ENCODE peak calls at places on chromosomes 7 and 10, in seven cellular contexts. One of them, this sample, is unnamed.

GRCh38 chr7:118158766-118159165 is 25.2 kb upstream of the LSM8 start:
- DNase-seq in GM12878: no peak
- DNase-seq in GM23338: peak
- DNase-seq in spleen: no peak
- DNase-seq in transverse colon: no peak
- DNase-seq in HL-60: no peak
- DNase-seq in Panc1: no peak
- DNase-seq in this sample: no peak

GRCh38 chr7:35286422-35286821 is 32.5 kb upstream of the TBX20 start:
- DNase-seq in transverse colon: no peak
- DNase-seq in spleen: no peak
- DNase-seq in GM23338: no peak
- DNase-seq in HL-60: no peak
- DNase-seq in GM12878: no peak
- DNase-seq in Panc1: no peak
- DNase-seq in this sample: no peak

GRCh38 chr7:2044311-2044882 is 188.3 kb downstream of the MAD1L1 start:
- DNase-seq in HL-60: no peak
- DNase-seq in Panc1: no peak
- DNase-seq in GM12878: no peak
- DNase-seq in spleen: peak
- DNase-seq in transverse colon: no peak
- DNase-seq in GM23338: no peak
- DNase-seq in this sample: no peak

GRCh38 chr10:86662186-86663045 is 5.9 kb upstream of the LDB3 start:
- DNase-seq in GM23338: no peak
- DNase-seq in Panc1: no peak
- DNase-seq in GM12878: no peak
- DNase-seq in HL-60: no peak
- DNase-seq in transverse colon: no peak
- DNase-seq in spleen: peak
- DNase-seq in this sample: no peak

GRCh38 chr10:52729259-52730104 is 43.1 kb downstream of the MBL2 start:
- DNase-seq in transverse colon: no peak
- DNase-seq in spleen: no peak
- DNase-seq in Panc1: peak
- DNase-seq in HL-60: no peak
- DNase-seq in GM12878: no peak
- DNase-seq in GM23338: peak
- DNase-seq in this sample: no peak

GRCh38 chr7:135100856-135101255 is 47.0 kb upstream of the TMEM140 start:
- DNase-seq in Panc1: no peak
- DNase-seq in transverse colon: no peak
- DNase-seq in GM12878: no peak
- DNase-seq in spleen: no peak
- DNase-seq in GM23338: no peak
- DNase-seq in HL-60: no peak
- DNase-seq in this sample: no peak

GRCh38 chr10:73793456-73793855 is 8.1 kb downstream of the ZSWIM8 start:
- DNase-seq in GM23338: no peak
- DNase-seq in Panc1: no peak
- DNase-seq in transverse colon: no peak
- DNase-seq in spleen: no peak
- DNase-seq in HL-60: no peak
- DNase-seq in GM12878: no peak
- DNase-seq in this sample: no peak

GRCh38 chr10:29119374-29119773 is 169.5 kb upstream of the LYZL1 start:
- DNase-seq in spleen: no peak
- DNase-seq in transverse colon: peak
- DNase-seq in GM23338: peak
- DNase-seq in Panc1: no peak
- DNase-seq in GM12878: no peak
- DNase-seq in HL-60: peak
- DNase-seq in this sample: no peak

GRCh38 chr10:98258683-98259454 is 9.1 kb downstream of the LOXL4 start:
- DNase-seq in spleen: peak
- DNase-seq in Panc1: no peak
- DNase-seq in HL-60: no peak
- DNase-seq in GM12878: no peak
- DNase-seq in GM23338: no peak
- DNase-seq in transverse colon: no peak
- DNase-seq in this sample: no peak

GRCh38 chr7:8260871-8261707 is 878 bp downstream of the ICA1 start:
- DNase-seq in Panc1: no peak
- DNase-seq in transverse colon: peak
- DNase-seq in GM23338: peak
- DNase-seq in GM12878: no peak
- DNase-seq in HL-60: peak
- DNase-seq in spleen: peak
- DNase-seq in this sample: no peak

GRCh38 chr10:68561804-68562649 is 1.9 kb downstream of the TET1 start:
- DNase-seq in GM23338: peak
- DNase-seq in spleen: no peak
- DNase-seq in HL-60: no peak
- DNase-seq in Panc1: no peak
- DNase-seq in GM12878: no peak
- DNase-seq in transverse colon: peak
- DNase-seq in this sample: no peak

GRCh38 chr7:41097501-41097900 is 605.4 kb downstream of the INHBA start:
- DNase-seq in spleen: no peak
- DNase-seq in GM23338: no peak
- DNase-seq in HL-60: no peak
- DNase-seq in GM12878: no peak
- DNase-seq in transverse colon: no peak
- DNase-seq in Panc1: no peak
- DNase-seq in this sample: no peak

GRCh38 chr7:66967029-66967428 is 28.4 kb downstream of the SBDS start:
- DNase-seq in Panc1: no peak
- DNase-seq in spleen: no peak
- DNase-seq in HL-60: no peak
- DNase-seq in GM23338: peak
- DNase-seq in transverse colon: no peak
- DNase-seq in GM12878: no peak
- DNase-seq in this sample: no peak

GRCh38 chr7:55774327-55775050 is 88.1 kb downstream of the SEPTIN14 start:
- DNase-seq in HL-60: no peak
- DNase-seq in GM12878: no peak
- DNase-seq in transverse colon: no peak
- DNase-seq in spleen: no peak
- DNase-seq in GM23338: peak
- DNase-seq in Panc1: no peak
- DNase-seq in this sample: no peak

GRCh38 chr10:102918817-102919236 is 733 bp downstream of the CNNM2 start:
- DNase-seq in GM12878: no peak
- DNase-seq in spleen: peak
- DNase-seq in transverse colon: peak
- DNase-seq in Panc1: no peak
- DNase-seq in HL-60: peak
- DNase-seq in GM23338: peak
- DNase-seq in this sample: no peak

GRCh38 chr7:115009736-115010435 is 88.0 kb downstream of the MDFIC start:
- DNase-seq in Panc1: no peak
- DNase-seq in GM23338: no peak
- DNase-seq in HL-60: no peak
- DNase-seq in spleen: no peak
- DNase-seq in transverse colon: peak
- DNase-seq in GM12878: no peak
- DNase-seq in this sample: no peak

GRCh38 chr10:124010563-124011131 is 82.8 kb downstream of the CHST15 start:
- DNase-seq in HL-60: no peak
- DNase-seq in transverse colon: peak
- DNase-seq in spleen: peak
- DNase-seq in Panc1: no peak
- DNase-seq in GM12878: no peak
- DNase-seq in GM23338: peak
- DNase-seq in this sample: no peak
- TF ChIP-seq POLR2AphosphoS5 in HL-60: no peak
- TF ChIP-seq POLR2AphosphoS5 in transverse colon: no peak
- TF ChIP-seq POLR2AphosphoS5 in spleen: peak
- TF ChIP-seq POLR2AphosphoS5 in Panc1: no peak
- TF ChIP-seq POLR2AphosphoS5 in GM12878: no peak
- TF ChIP-seq POLR2AphosphoS5 in GM23338: no peak
- TF ChIP-seq POLR2AphosphoS5 in this sample: no peak

DNA sequence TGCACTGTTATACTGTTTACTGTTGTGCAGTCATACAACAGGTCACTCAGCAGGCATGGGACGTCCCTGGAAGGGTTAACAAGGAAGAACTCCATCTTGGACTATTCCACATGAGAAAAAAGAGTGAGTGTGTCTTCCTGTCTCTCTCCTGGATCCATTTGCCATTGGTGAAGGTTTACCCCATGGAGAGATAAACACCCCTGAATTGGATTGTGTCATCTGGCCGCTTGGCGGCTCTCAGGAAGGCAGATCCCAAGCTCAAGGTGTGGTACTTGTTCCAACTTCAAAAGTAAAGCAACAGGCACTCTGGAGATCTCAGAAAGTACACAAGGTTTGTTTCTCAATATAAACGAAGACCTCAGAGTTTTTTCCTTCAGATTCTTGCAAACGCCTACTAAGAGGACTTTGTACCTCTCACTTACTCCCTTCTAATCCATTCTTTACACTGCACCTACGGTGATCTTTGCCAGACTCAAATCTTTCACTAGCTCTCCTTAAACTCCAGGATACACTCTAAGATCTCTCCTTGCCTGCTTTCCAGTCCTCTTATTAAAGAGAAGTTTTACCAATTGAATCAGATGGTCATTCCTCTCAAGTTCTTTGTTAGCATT is 116.7 kb downstream of the REEP3 start:
- DNase-seq in GM23338: no peak
- DNase-seq in Panc1: no peak
- DNase-seq in GM12878: no peak
- DNase-seq in HL-60: no peak
- DNase-seq in spleen: no peak
- DNase-seq in transverse colon: no peak
- DNase-seq in this sample: no peak
- H3K27ac ChIP-seq in GM23338: no peak
- H3K27ac ChIP-seq in Panc1: peak
- H3K27ac ChIP-seq in GM12878: no peak
- H3K27ac ChIP-seq in HL-60: no peak
- H3K27ac ChIP-seq in spleen: no peak
- H3K27ac ChIP-seq in transverse colon: peak
- H3K27ac ChIP-seq in this sample: no peak

GRCh38 chr7:101235050-101235449 is 2.6 kb downstream of the CLDN15 start:
- DNase-seq in spleen: no peak
- DNase-seq in GM23338: peak
- DNase-seq in transverse colon: no peak
- DNase-seq in GM12878: no peak
- DNase-seq in HL-60: no peak
- DNase-seq in Panc1: no peak
- DNase-seq in this sample: no peak

GRCh38 chr7:101232141-101232821 is 5.3 kb downstream of the CLDN15 start:
- DNase-seq in HL-60: no peak
- DNase-seq in GM12878: no peak
- DNase-seq in transverse colon: peak
- DNase-seq in GM23338: peak
- DNase-seq in Panc1: no peak
- DNase-seq in spleen: peak
- DNase-seq in this sample: no peak

GRCh38 chr7:101234636-101235035 is 3.0 kb downstream of the CLDN15 start:
- DNase-seq in GM23338: no peak
- DNase-seq in transverse colon: peak
- DNase-seq in HL-60: no peak
- DNase-seq in spleen: no peak
- DNase-seq in GM12878: no peak
- DNase-seq in Panc1: no peak
- DNase-seq in this sample: no peak

GRCh38 chr7:101233907-101234547 is 3.6 kb downstream of the CLDN15 start:
- DNase-seq in GM23338: no peak
- DNase-seq in spleen: peak
- DNase-seq in Panc1: no peak
- DNase-seq in transverse colon: no peak
- DNase-seq in GM12878: no peak
- DNase-seq in HL-60: no peak
- DNase-seq in this sample: no peak

DNA sequence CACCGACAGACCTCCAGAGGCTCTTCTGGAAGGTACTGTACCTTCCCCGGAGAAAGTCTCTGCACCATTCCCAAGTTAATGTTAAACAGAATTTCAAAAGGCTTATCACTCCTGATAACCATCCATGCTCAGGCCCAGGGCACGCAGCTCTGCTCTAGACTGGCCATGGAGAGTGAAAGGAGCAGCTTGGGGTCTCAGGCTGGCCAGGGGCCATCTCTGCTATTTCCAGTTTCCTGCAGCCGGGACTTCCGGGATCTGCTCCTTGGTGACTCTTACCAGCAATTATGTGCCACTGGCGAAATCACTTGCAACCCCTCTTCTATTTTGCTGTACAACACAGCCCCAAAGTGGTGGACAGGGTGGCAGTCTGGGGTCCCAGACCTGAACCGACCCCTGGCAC is 6.0 kb downstream of the CLDN15 start:
- DNase-seq in GM12878: no peak
- DNase-seq in Panc1: no peak
- DNase-seq in HL-60: no peak
- DNase-seq in GM23338: no peak
- DNase-seq in spleen: no peak
- DNase-seq in transverse colon: no peak
- DNase-seq in this sample: no peak
- H3K4me3 ChIP-seq in GM12878: no peak
- H3K4me3 ChIP-seq in Panc1: no peak
- H3K4me3 ChIP-seq in HL-60: no peak
- H3K4me3 ChIP-seq in GM23338: peak
- H3K4me3 ChIP-seq in spleen: peak
- H3K4me3 ChIP-seq in transverse colon: no peak
- H3K4me3 ChIP-seq in this sample: no peak

GRCh38 chr10:91034494-91035157 is 113.7 kb upstream of the ANKRD1 start:
- DNase-seq in transverse colon: peak
- DNase-seq in spleen: no peak
- DNase-seq in Panc1: no peak
- DNase-seq in HL-60: no peak
- DNase-seq in GM23338: peak
- DNase-seq in GM12878: no peak
- DNase-seq in this sample: no peak

GRCh38 chr10:91035650-91036292 is 114.9 kb upstream of the ANKRD1 start:
- DNase-seq in spleen: no peak
- DNase-seq in transverse colon: no peak
- DNase-seq in GM23338: no peak
- DNase-seq in GM12878: no peak
- DNase-seq in Panc1: no peak
- DNase-seq in HL-60: no peak
- DNase-seq in this sample: no peak

GRCh38 chr10:91032614-91033248 is 111.8 kb upstream of the ANKRD1 start:
- DNase-seq in spleen: no peak
- DNase-seq in Panc1: no peak
- DNase-seq in HL-60: peak
- DNase-seq in transverse colon: peak
- DNase-seq in GM12878: no peak
- DNase-seq in GM23338: no peak
- DNase-seq in this sample: no peak

GRCh38 chr10:91034042-91034441 is 113.2 kb upstream of the ANKRD1 start:
- DNase-seq in spleen: no peak
- DNase-seq in HL-60: no peak
- DNase-seq in GM23338: no peak
- DNase-seq in Panc1: no peak
- DNase-seq in GM12878: no peak
- DNase-seq in transverse colon: no peak
- DNase-seq in this sample: no peak

GRCh38 chr10:91033536-91033935 is 112.6 kb upstream of the ANKRD1 start:
- DNase-seq in transverse colon: no peak
- DNase-seq in GM23338: no peak
- DNase-seq in spleen: no peak
- DNase-seq in HL-60: no peak
- DNase-seq in GM12878: no peak
- DNase-seq in Panc1: no peak
- DNase-seq in this sample: no peak
- TF ChIP-seq POLR2AphosphoS5 in transverse colon: no peak
- TF ChIP-seq POLR2AphosphoS5 in GM23338: no peak
- TF ChIP-seq POLR2AphosphoS5 in spleen: no peak
- TF ChIP-seq POLR2AphosphoS5 in HL-60: no peak
- TF ChIP-seq POLR2AphosphoS5 in GM12878: no peak
- TF ChIP-seq POLR2AphosphoS5 in Panc1: no peak
- TF ChIP-seq POLR2AphosphoS5 in this sample: no peak

GRCh38 chr10:101066146-101066889 is 4.5 kb downstream of the KAZALD1 start:
- DNase-seq in spleen: peak
- DNase-seq in Panc1: no peak
- DNase-seq in GM23338: peak
- DNase-seq in HL-60: no peak
- DNase-seq in GM12878: no peak
- DNase-seq in transverse colon: peak
- DNase-seq in this sample: no peak
- H3K27ac ChIP-seq in spleen: peak
- H3K27ac ChIP-seq in Panc1: peak
- H3K27ac ChIP-seq in GM23338: no peak
- H3K27ac ChIP-seq in HL-60: no peak
- H3K27ac ChIP-seq in GM12878: no peak
- H3K27ac ChIP-seq in transverse colon: peak
- H3K27ac ChIP-seq in this sample: no peak